ENCODE peak calls at places on chromosomes 16 and 17, in nine cellular contexts. One of them, this sample, is unnamed.

GRCh38 chr17:6981426-6981825 is 14.4 kb upstream of the ALOX12 start:
- DNase-seq in dorsolateral prefrontal cortex: no peak
- DNase-seq in brain microvascular endothelial cell: no peak
- DNase-seq in lower leg skin: no peak
- DNase-seq in AG04449: no peak
- DNase-seq in AG10803: no peak
- DNase-seq in GM12864: no peak
- DNase-seq in stomach: no peak
- DNase-seq in GM12865: no peak
- DNase-seq in this sample: no peak

GRCh38 chr16:20023190-20023589 is 50.5 kb downstream of the GPR139 start:
- DNase-seq in dorsolateral prefrontal cortex: no peak
- DNase-seq in brain microvascular endothelial cell: peak; percentile 2
- DNase-seq in lower leg skin: no peak
- DNase-seq in AG04449: no peak
- DNase-seq in AG10803: no peak
- DNase-seq in GM12864: no peak
- DNase-seq in stomach: no peak
- DNase-seq in GM12865: peak; percentile 13
- DNase-seq in this sample: no peak

GRCh38 chr16:16163571-16163970 is 59.7 kb downstream of the ABCC6 start:
- DNase-seq in dorsolateral prefrontal cortex: peak; percentile 63
- DNase-seq in brain microvascular endothelial cell: no peak
- DNase-seq in lower leg skin: no peak
- DNase-seq in AG04449: no peak
- DNase-seq in AG10803: no peak
- DNase-seq in GM12864: no peak
- DNase-seq in stomach: no peak
- DNase-seq in GM12865: no peak
- DNase-seq in this sample: no peak

GRCh38 chr16:89388536-89388935 is 101.8 kb downstream of the ANKRD11 start:
- DNase-seq in dorsolateral prefrontal cortex: no peak
- DNase-seq in brain microvascular endothelial cell: no peak
- DNase-seq in lower leg skin: no peak
- DNase-seq in AG04449: no peak
- DNase-seq in AG10803: no peak
- DNase-seq in GM12864: no peak
- DNase-seq in stomach: no peak
- DNase-seq in GM12865: no peak
- DNase-seq in this sample: no peak

GRCh38 chr16:78483124-78483992 is 383.9 kb downstream of the WWOX start:
- DNase-seq in dorsolateral prefrontal cortex: no peak
- DNase-seq in brain microvascular endothelial cell: no peak
- DNase-seq in lower leg skin: no peak
- DNase-seq in AG04449: no peak
- DNase-seq in AG10803: no peak
- DNase-seq in GM12864: no peak
- DNase-seq in stomach: no peak
- DNase-seq in GM12865: no peak
- DNase-seq in this sample: no peak

GRCh38 chr16:30488764-30489595 is 16.4 kb downstream of the ITGAL start:
- DNase-seq in dorsolateral prefrontal cortex: no peak
- DNase-seq in brain microvascular endothelial cell: no peak
- DNase-seq in lower leg skin: no peak
- DNase-seq in AG04449: no peak
- DNase-seq in AG10803: no peak
- DNase-seq in GM12864: no peak
- DNase-seq in stomach: no peak
- DNase-seq in GM12865: no peak
- DNase-seq in this sample: no peak

GRCh38 chr16:54431041-54431996 is 144.7 kb upstream of the IRX3 start:
- DNase-seq in dorsolateral prefrontal cortex: no peak
- DNase-seq in brain microvascular endothelial cell: no peak
- DNase-seq in lower leg skin: no peak
- DNase-seq in AG04449: peak; percentile 7
- DNase-seq in AG10803: peak; percentile 63
- DNase-seq in GM12864: no peak
- DNase-seq in stomach: no peak
- DNase-seq in GM12865: no peak
- DNase-seq in this sample: no peak

GRCh38 chr17:40347319-40348135 is 17.0 kb downstream of the GJD3 start:
- DNase-seq in dorsolateral prefrontal cortex: no peak
- DNase-seq in brain microvascular endothelial cell: no peak
- DNase-seq in lower leg skin: no peak
- DNase-seq in AG04449: no peak
- DNase-seq in AG10803: no peak
- DNase-seq in GM12864: no peak
- DNase-seq in stomach: no peak
- DNase-seq in GM12865: no peak
- DNase-seq in this sample: no peak

GRCh38 chr16:51756447-51757123 is 605.5 kb upstream of the SALL1 start:
- DNase-seq in dorsolateral prefrontal cortex: no peak
- DNase-seq in brain microvascular endothelial cell: no peak
- DNase-seq in lower leg skin: no peak
- DNase-seq in AG04449: no peak
- DNase-seq in AG10803: no peak
- DNase-seq in GM12864: no peak
- DNase-seq in stomach: no peak
- DNase-seq in GM12865: peak; percentile 10
- DNase-seq in this sample: no peak

GRCh38 chr16:51757124-51757470 is 606.0 kb upstream of the SALL1 start:
- DNase-seq in dorsolateral prefrontal cortex: no peak
- DNase-seq in brain microvascular endothelial cell: no peak
- DNase-seq in lower leg skin: no peak
- DNase-seq in AG04449: no peak
- DNase-seq in AG10803: no peak
- DNase-seq in GM12864: no peak
- DNase-seq in stomach: no peak
- DNase-seq in GM12865: no peak
- DNase-seq in this sample: no peak

GRCh38 chr16:51752596-51752995 is 601.5 kb upstream of the SALL1 start:
- DNase-seq in dorsolateral prefrontal cortex: no peak
- DNase-seq in brain microvascular endothelial cell: no peak
- DNase-seq in lower leg skin: no peak
- DNase-seq in AG04449: no peak
- DNase-seq in AG10803: no peak
- DNase-seq in GM12864: no peak
- DNase-seq in stomach: no peak
- DNase-seq in GM12865: no peak
- DNase-seq in this sample: no peak

GRCh38 chr16:51755039-51755501 is 604.0 kb upstream of the SALL1 start:
- DNase-seq in dorsolateral prefrontal cortex: no peak
- DNase-seq in brain microvascular endothelial cell: no peak
- DNase-seq in lower leg skin: no peak
- DNase-seq in AG04449: no peak
- DNase-seq in AG10803: no peak
- DNase-seq in GM12864: no peak
- DNase-seq in stomach: no peak
- DNase-seq in GM12865: no peak
- DNase-seq in this sample: no peak

DNA sequence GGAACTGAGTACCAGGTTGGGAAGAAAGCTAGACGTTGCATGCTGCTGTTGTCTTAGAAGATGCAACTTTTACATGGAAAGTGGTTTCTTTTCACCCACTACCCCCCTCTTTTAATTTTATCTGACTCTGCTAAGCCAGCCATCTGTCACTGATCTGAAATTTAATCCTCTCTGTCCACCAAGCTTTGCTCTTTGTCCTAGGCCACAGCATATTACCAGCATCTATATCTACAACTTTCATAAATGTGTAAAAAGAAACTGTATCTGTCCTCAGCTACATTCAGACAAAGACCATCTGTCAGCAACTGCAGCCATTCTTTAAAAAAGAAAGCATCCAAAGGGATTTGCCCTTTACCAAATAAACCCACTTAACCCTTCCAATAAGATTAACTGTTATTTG is 602.3 kb upstream of the SALL1 start:
- DNase-seq in dorsolateral prefrontal cortex: no peak
- DNase-seq in brain microvascular endothelial cell: no peak
- DNase-seq in lower leg skin: no peak
- DNase-seq in AG04449: no peak
- DNase-seq in AG10803: no peak
- DNase-seq in GM12864: no peak
- DNase-seq in stomach: no peak
- DNase-seq in GM12865: no peak
- DNase-seq in this sample: no peak
- TF ChIP-seq CTCF in dorsolateral prefrontal cortex: no peak
- TF ChIP-seq CTCF in brain microvascular endothelial cell: no peak
- TF ChIP-seq CTCF in lower leg skin: no peak
- TF ChIP-seq CTCF in AG04449: no peak
- TF ChIP-seq CTCF in AG10803: no peak
- TF ChIP-seq CTCF in GM12864: no peak
- TF ChIP-seq CTCF in stomach: no peak
- TF ChIP-seq CTCF in GM12865: no peak
- TF ChIP-seq CTCF in this sample: no peak

GRCh38 chr17:59786536-59787319 is 79.3 kb downstream of the VMP1 start:
- DNase-seq in dorsolateral prefrontal cortex: peak; percentile 21
- DNase-seq in brain microvascular endothelial cell: peak; percentile 99
- DNase-seq in lower leg skin: no peak
- DNase-seq in AG04449: peak; percentile 100
- DNase-seq in AG10803: peak; percentile 100
- DNase-seq in GM12864: peak; percentile 99
- DNase-seq in stomach: peak; percentile 61
- DNase-seq in GM12865: peak; percentile 98
- DNase-seq in this sample: peak; percentile 69

GRCh38 chr17:59786213-59786535 is 78.7 kb downstream of the VMP1 start:
- DNase-seq in dorsolateral prefrontal cortex: no peak
- DNase-seq in brain microvascular endothelial cell: no peak
- DNase-seq in lower leg skin: no peak
- DNase-seq in AG04449: no peak
- DNase-seq in AG10803: no peak
- DNase-seq in GM12864: no peak
- DNase-seq in stomach: no peak
- DNase-seq in GM12865: no peak
- DNase-seq in this sample: no peak

GRCh38 chr17:59785091-59785799 is 77.8 kb downstream of the VMP1 start:
- DNase-seq in dorsolateral prefrontal cortex: no peak
- DNase-seq in brain microvascular endothelial cell: no peak
- DNase-seq in lower leg skin: no peak
- DNase-seq in AG04449: no peak
- DNase-seq in AG10803: peak; percentile 56
- DNase-seq in GM12864: no peak
- DNase-seq in stomach: no peak
- DNase-seq in GM12865: peak; percentile 45
- DNase-seq in this sample: no peak

GRCh38 chr17:59779521-59779920 is 72.1 kb downstream of the VMP1 start:
- DNase-seq in dorsolateral prefrontal cortex: no peak
- DNase-seq in brain microvascular endothelial cell: no peak
- DNase-seq in lower leg skin: no peak
- DNase-seq in AG04449: no peak
- DNase-seq in AG10803: no peak
- DNase-seq in GM12864: no peak
- DNase-seq in stomach: no peak
- DNase-seq in GM12865: no peak
- DNase-seq in this sample: no peak

DNA sequence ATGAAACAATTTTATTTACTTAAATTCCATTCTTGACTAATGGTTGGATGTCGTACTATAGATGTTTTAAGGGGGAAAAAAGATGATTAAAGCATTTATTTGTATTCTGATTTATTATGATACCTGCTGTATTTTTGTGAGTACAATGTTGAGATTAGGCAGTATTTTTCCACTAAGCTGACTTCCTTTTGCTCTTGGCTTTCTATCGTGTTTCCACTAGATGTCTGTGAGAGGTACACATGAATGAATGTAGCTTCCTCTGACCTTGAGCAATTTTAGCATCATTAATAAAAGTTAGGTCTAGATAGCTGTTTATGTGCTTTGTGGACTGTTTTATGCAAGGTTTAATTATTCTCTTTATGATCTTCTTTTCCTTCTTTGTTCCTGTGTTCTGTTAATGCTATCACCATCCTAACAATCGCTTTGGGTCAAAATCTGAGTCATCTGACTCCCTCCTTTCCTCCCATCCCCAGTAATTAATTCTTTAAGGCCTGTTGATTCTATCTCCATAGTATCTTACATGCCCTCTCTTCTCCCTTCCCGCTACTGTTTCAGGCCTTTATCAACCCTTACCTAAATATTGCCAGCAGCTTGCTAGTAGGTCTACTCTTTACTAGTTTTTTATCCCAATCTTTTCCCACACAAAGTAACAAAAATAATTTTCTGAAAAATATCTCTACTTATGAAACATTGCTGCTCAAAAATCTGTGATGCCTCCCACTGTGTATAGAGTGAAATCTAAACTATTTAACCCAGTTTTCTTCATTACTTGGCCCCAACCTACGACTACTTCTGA is 76.0 kb downstream of the VMP1 start:
- DNase-seq in dorsolateral prefrontal cortex: no peak
- DNase-seq in brain microvascular endothelial cell: peak; percentile 56
- DNase-seq in lower leg skin: no peak
- DNase-seq in AG04449: no peak
- DNase-seq in AG10803: peak; percentile 42
- DNase-seq in GM12864: no peak
- DNase-seq in stomach: no peak
- DNase-seq in GM12865: no peak
- DNase-seq in this sample: no peak
- H3K4me3 ChIP-seq in dorsolateral prefrontal cortex: no peak overlapping the region
- H3K4me3 ChIP-seq in brain microvascular endothelial cell: no peak overlapping the region
- H3K4me3 ChIP-seq in lower leg skin: no peak overlapping the region
- H3K4me3 ChIP-seq in AG04449: no peak overlapping the region
- H3K4me3 ChIP-seq in AG10803: no peak overlapping the region
- H3K4me3 ChIP-seq in GM12864: no peak overlapping the region
- H3K4me3 ChIP-seq in stomach: no peak overlapping the region
- H3K4me3 ChIP-seq in GM12865: peak overlapping the region; percentile 65
- H3K4me3 ChIP-seq in this sample: no peak overlapping the region

DNA sequence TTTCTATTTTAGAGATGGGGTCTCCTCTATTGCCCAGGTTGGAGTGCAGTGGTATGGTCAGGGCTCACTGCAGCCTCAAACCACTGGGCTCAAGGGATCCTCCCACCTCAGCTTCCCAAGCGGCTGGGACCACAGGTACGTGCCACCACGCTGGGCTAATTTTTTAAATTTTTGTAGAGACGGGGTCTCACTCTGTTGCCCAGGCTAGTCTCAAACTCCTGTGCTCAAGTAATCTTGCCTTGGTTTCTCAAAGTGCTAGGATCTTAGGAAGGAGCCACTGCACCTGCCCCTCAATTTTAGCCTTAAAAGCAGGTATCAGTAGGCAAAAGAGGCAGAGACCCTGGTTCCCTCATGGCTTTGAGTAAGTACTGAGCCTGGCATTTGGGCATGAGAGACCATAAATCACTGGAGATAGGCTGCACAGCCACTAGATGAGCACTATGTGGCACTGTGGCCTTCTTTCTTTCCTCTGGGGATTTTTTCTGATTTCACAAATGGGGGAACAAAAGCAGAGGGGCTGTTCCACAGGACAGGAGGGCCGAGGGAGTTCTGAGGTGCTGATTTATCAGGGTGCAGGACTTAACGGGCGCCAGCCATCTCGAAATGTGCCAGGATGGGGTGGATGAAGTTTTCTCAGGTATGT is 82.2 kb downstream of the PLXDC1 start:
- DNase-seq in dorsolateral prefrontal cortex: no peak
- DNase-seq in brain microvascular endothelial cell: peak; percentile 46
- DNase-seq in lower leg skin: no peak
- DNase-seq in AG04449: no peak
- DNase-seq in AG10803: peak; percentile 50
- DNase-seq in GM12864: no peak
- DNase-seq in stomach: no peak
- DNase-seq in GM12865: peak; percentile 60
- DNase-seq in this sample: no peak
- TF ChIP-seq CTCF in dorsolateral prefrontal cortex: peak; percentile 53
- TF ChIP-seq CTCF in brain microvascular endothelial cell: peak; percentile 87
- TF ChIP-seq CTCF in lower leg skin: no peak
- TF ChIP-seq CTCF in AG04449: peak; percentile 65
- TF ChIP-seq CTCF in AG10803: peak; percentile 74
- TF ChIP-seq CTCF in GM12864: peak; percentile 68
- TF ChIP-seq CTCF in stomach: peak; percentile 58
- TF ChIP-seq CTCF in GM12865: peak; percentile 66
- TF ChIP-seq CTCF in this sample: peak; percentile 32

DNA sequence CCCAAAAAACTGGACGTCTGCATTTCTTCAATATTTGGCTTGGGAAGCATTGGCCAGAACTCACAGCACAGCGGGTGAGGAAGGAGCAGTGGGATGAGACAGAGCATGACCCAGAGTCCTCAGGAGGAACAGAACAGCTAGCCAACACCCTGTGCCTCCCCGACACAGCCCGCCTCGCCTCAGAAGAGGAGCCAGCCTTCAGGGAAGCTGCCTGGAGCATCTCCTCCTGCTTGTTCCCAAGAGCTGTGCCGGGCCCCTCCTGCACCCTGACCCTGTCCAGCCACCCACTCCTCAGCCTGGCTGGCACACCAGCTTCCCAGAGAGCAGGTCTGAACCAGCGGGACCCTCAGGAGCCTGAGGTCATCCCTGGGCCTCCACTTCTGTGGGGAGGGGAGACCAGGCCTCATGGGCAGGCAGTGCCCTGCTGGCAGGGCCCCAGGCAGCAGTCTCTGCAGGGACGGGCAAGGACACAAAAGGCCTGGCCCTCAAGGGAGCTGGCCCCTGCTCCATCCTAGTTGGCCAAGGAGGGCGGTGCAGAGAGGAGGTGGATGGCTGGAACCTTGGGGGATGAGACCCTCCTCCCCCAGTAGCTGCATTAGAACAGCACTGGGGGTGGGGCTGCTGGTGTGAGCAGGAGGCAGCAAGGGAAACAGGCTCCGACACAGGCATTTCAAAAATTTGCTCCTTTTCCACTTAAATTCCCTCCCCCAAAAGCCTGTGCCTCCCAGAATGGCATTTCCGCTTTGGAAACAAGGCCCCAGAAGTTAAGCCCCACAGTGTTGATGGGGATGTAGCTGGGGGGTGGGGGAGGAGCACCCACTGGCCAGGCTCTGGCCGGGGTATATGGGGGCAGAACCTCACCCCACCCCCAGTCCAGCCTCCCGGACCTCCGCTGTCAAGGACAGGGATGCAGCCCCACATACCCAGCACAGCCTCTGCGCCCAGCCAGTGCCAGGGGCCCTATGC is 1.8 kb upstream of the BCAR1 start:
- DNase-seq in dorsolateral prefrontal cortex: no peak
- DNase-seq in brain microvascular endothelial cell: no peak
- DNase-seq in lower leg skin: no peak
- DNase-seq in AG04449: peak; percentile 56
- DNase-seq in AG10803: peak; percentile 91
- DNase-seq in GM12864: no peak
- DNase-seq in stomach: no peak
- DNase-seq in GM12865: no peak
- DNase-seq in this sample: no peak
- H3K4me3 ChIP-seq in dorsolateral prefrontal cortex: no peak overlapping the region
- H3K4me3 ChIP-seq in brain microvascular endothelial cell: peak overlapping the region; percentile 17
- H3K4me3 ChIP-seq in lower leg skin: no peak overlapping the region
- H3K4me3 ChIP-seq in AG04449: peak overlapping the region; percentile 30
- H3K4me3 ChIP-seq in AG10803: peak overlapping the region; percentile 50
- H3K4me3 ChIP-seq in GM12864: no peak overlapping the region
- H3K4me3 ChIP-seq in stomach: no peak overlapping the region
- H3K4me3 ChIP-seq in GM12865: no peak overlapping the region
- H3K4me3 ChIP-seq in this sample: no peak overlapping the region

This sample was measured in right atrium auricular region.